ENCODE peak calls at places on chromosomes 3 and 15, in five cellular contexts. K is HEK293T; L is stimulated activated CD4-positive, alpha-beta T cell treated with anti-CD3 and anti-CD28 coated beads, TNF-alpha, amount 100 ng/mL, for 4 hours; X is nephron progenitor cell; I is lower lobe of right lung. H is an unnamed sample.

GRCh38 chr15:32688151-32688639 is 29.6 kb upstream of the GREM1 start:
- DNase-seq in K (no peak), L (no peak), X (no peak), I (no peak), H (no peak)

GRCh38 chr15:36428102-36428845 is 151.2 kb upstream of the CDIN1 start:
- DNase-seq in K (no peak), L (no peak), X (no peak), I (no peak), H (no peak)

GRCh38 chr15:70473623-70474366 is 289.6 kb downstream of the UACA start:
- DNase-seq in K (no peak), L (no peak), X (no peak), I (no peak), H (no peak)

GRCh38 chr15:79373068-79373467 is 59.1 kb upstream of the MINAR1 start:
- DNase-seq in K (no peak), L (no peak), X (no peak), I (no peak), H (no peak)

GRCh38 chr3:6035626-6036025 is 825.3 kb upstream of the GRM7 start:
- DNase-seq in K (no peak), L (no peak), X (no peak), I (no peak), H (no peak)

GRCh38 chr15:90142216-90143175 is 40.2 kb upstream of the IDH2 start:
- DNase-seq in K (no peak), L (peak; percentile 17), X (no peak), I (peak; percentile 24), H (no peak)

GRCh38 chr15:69874321-69874720 is 223.4 kb downstream of the TLE3 start:
- DNase-seq in K (no peak), L (no peak), X (no peak), I (no peak), H (no peak)

GRCh38 chr3:23633261-23633960 is 172.3 kb upstream of the UBE2E1 start:
- DNase-seq in K (no peak), L (no peak), X (no peak), I (no peak), H (no peak)

GRCh38 chr15:61034793-61035710 is 194.1 kb downstream of the RORA start:
- DNase-seq in K (no peak), L (no peak), X (no peak), I (no peak), H (no peak)

GRCh38 chr3:113423699-113424098 is 17.6 kb downstream of the CFAP44 start:
- DNase-seq in K (no peak), L (no peak), X (no peak), I (no peak), H (no peak)

GRCh38 chr3:31613654-31614053 is 80.9 kb downstream of the STT3B start:
- DNase-seq in K (no peak), L (no peak), X (no peak), I (no peak), H (no peak)

GRCh38 chr3:44476181-44476599 is 1.3 kb downstream of the ZNF445 start:
- DNase-seq in K (no peak), L (no peak), X (no peak), I (no peak), H (no peak)

GRCh38 chr15:44308415-44308814 is 19.9 kb downstream of the GOLM2 start:
- DNase-seq in K (no peak), L (no peak), X (no peak), I (no peak), H (no peak)

GRCh38 chr3:42264399-42265058 is 1.5 kb downstream of the CCK start:
- DNase-seq in K (no peak), L (no peak), X (no peak), I (peak; percentile 74), H (no peak)

GRCh38 chr3:194487289-194488006 is 646 bp upstream of the ATP13A3 start:
- DNase-seq in K (no peak), L (no peak), X (no peak), I (peak; percentile 79), H (peak; percentile 28)

GRCh38 chr3:12907296-12907695 is 65.9 kb upstream of the RPL32 start:
- DNase-seq in K (no peak), L (no peak), X (no peak), I (no peak), H (no peak)

GRCh38 chr3:174341014-174341413 is 518.1 kb upstream of the NAALADL2 start:
- DNase-seq in K (no peak), L (no peak), X (no peak), I (no peak), H (no peak)